ENCODE peak calls at places on chromosome 16, in ten cellular contexts. One of them, this sample, is unnamed. For H3K4me1, the result is how much of the 10 kb centered on the place peaks cover.

GRCh38 chr16:4505356-4506153 is 29.4 kb downstream of the HMOX2 start:
- DNase-seq in Peyer's patch: peak
- DNase-seq in suprapubic skin: no peak
- DNase-seq in IMR-90: no peak
- DNase-seq in ovary: no peak
- DNase-seq in transverse colon: peak
- DNase-seq in adrenal gland: no peak
- DNase-seq in tibial nerve: no peak
- DNase-seq in uterus: no peak
- DNase-seq in A549: no peak
- DNase-seq in this sample: no peak

GRCh38 chr16:2004795-2005517 is 4.7 kb downstream of the ZNF598 start:
- DNase-seq in Peyer's patch: no peak
- DNase-seq in suprapubic skin: no peak
- DNase-seq in IMR-90: no peak
- DNase-seq in ovary: no peak
- DNase-seq in transverse colon: no peak
- DNase-seq in adrenal gland: no peak
- DNase-seq in tibial nerve: no peak
- DNase-seq in uterus: no peak
- DNase-seq in A549: no peak
- DNase-seq in this sample: no peak

GRCh38 chr16:80931985-80932720 is 74.5 kb downstream of the CMC2 start:
- DNase-seq in Peyer's patch: peak
- DNase-seq in suprapubic skin: peak
- DNase-seq in IMR-90: peak
- DNase-seq in ovary: peak
- DNase-seq in transverse colon: peak
- DNase-seq in adrenal gland: peak
- DNase-seq in tibial nerve: peak
- DNase-seq in uterus: peak
- DNase-seq in A549: peak
- DNase-seq in this sample: no peak

GRCh38 chr16:5069854-5070253 is 1.8 kb upstream of the ALG1 start:
- DNase-seq in Peyer's patch: no peak
- DNase-seq in suprapubic skin: no peak
- DNase-seq in IMR-90: no peak
- DNase-seq in ovary: no peak
- DNase-seq in transverse colon: no peak
- DNase-seq in adrenal gland: no peak
- DNase-seq in tibial nerve: no peak
- DNase-seq in uterus: no peak
- DNase-seq in A549: no peak
- DNase-seq in this sample: no peak

GRCh38 chr16:87358696-87359095 is 24.9 kb downstream of the FBXO31 start:
- DNase-seq in Peyer's patch: no peak
- DNase-seq in suprapubic skin: no peak
- DNase-seq in IMR-90: no peak
- DNase-seq in ovary: no peak
- DNase-seq in transverse colon: no peak
- DNase-seq in adrenal gland: no peak
- DNase-seq in tibial nerve: no peak
- DNase-seq in uterus: no peak
- DNase-seq in A549: no peak
- DNase-seq in this sample: no peak

GRCh38 chr16:50462793-50463507 is 85.2 kb upstream of the NKD1 start:
- DNase-seq in Peyer's patch: peak
- DNase-seq in suprapubic skin: peak
- DNase-seq in IMR-90: no peak
- DNase-seq in ovary: no peak
- DNase-seq in transverse colon: no peak
- DNase-seq in adrenal gland: no peak
- DNase-seq in tibial nerve: no peak
- DNase-seq in uterus: no peak
- DNase-seq in A549: no peak
- DNase-seq in this sample: no peak

GRCh38 chr16:15874745-15875314 is 13.6 kb downstream of the CEP20 start:
- DNase-seq in Peyer's patch: peak
- DNase-seq in suprapubic skin: no peak
- DNase-seq in IMR-90: peak
- DNase-seq in ovary: peak
- DNase-seq in transverse colon: peak
- DNase-seq in adrenal gland: peak
- DNase-seq in tibial nerve: peak
- DNase-seq in uterus: peak
- DNase-seq in A549: peak
- DNase-seq in this sample: no peak

GRCh38 chr16:83176802-83177201 is 550.0 kb downstream of the CDH13 start:
- DNase-seq in Peyer's patch: no peak
- DNase-seq in suprapubic skin: no peak
- DNase-seq in IMR-90: no peak
- DNase-seq in ovary: no peak
- DNase-seq in transverse colon: no peak
- DNase-seq in adrenal gland: no peak
- DNase-seq in tibial nerve: no peak
- DNase-seq in uterus: no peak
- DNase-seq in A549: no peak
- DNase-seq in this sample: no peak

GRCh38 chr16:54284319-54284930 is 2.2 kb downstream of the IRX3 start:
- DNase-seq in Peyer's patch: peak
- DNase-seq in suprapubic skin: peak
- DNase-seq in IMR-90: no peak
- DNase-seq in ovary: no peak
- DNase-seq in transverse colon: peak
- DNase-seq in adrenal gland: no peak
- DNase-seq in tibial nerve: no peak
- DNase-seq in uterus: no peak
- DNase-seq in A549: no peak
- DNase-seq in this sample: no peak

GRCh38 chr16:48279199-48279598 is 31.9 kb upstream of the ABCC11 start:
- DNase-seq in Peyer's patch: no peak
- DNase-seq in suprapubic skin: no peak
- DNase-seq in IMR-90: no peak
- DNase-seq in ovary: no peak
- DNase-seq in transverse colon: no peak
- DNase-seq in adrenal gland: no peak
- DNase-seq in tibial nerve: no peak
- DNase-seq in uterus: no peak
- DNase-seq in A549: no peak
- DNase-seq in this sample: no peak

GRCh38 chr16:12637002-12637401 is 166.7 kb downstream of the CPPED1 start:
- DNase-seq in Peyer's patch: peak
- DNase-seq in suprapubic skin: no peak
- DNase-seq in IMR-90: no peak
- DNase-seq in ovary: no peak
- DNase-seq in transverse colon: no peak
- DNase-seq in adrenal gland: no peak
- DNase-seq in tibial nerve: no peak
- DNase-seq in uterus: no peak
- DNase-seq in A549: no peak
- DNase-seq in this sample: no peak

GRCh38 chr16:68844211-68844564 is 857 bp downstream of the TANGO6 start:
- DNase-seq in Peyer's patch: no peak
- DNase-seq in suprapubic skin: no peak
- DNase-seq in IMR-90: no peak
- DNase-seq in ovary: no peak
- DNase-seq in transverse colon: no peak
- DNase-seq in adrenal gland: no peak
- DNase-seq in tibial nerve: no peak
- DNase-seq in uterus: no peak
- DNase-seq in A549: no peak
- DNase-seq in this sample: no peak

GRCh38 chr16:68839831-68840230 is 3.5 kb upstream of the TANGO6 start:
- DNase-seq in Peyer's patch: no peak
- DNase-seq in suprapubic skin: no peak
- DNase-seq in IMR-90: no peak
- DNase-seq in ovary: no peak
- DNase-seq in transverse colon: no peak
- DNase-seq in adrenal gland: no peak
- DNase-seq in tibial nerve: no peak
- DNase-seq in uterus: no peak
- DNase-seq in A549: no peak
- DNase-seq in this sample: no peak

GRCh38 chr16:68848786-68849185 is 5.5 kb downstream of the TANGO6 start:
- DNase-seq in Peyer's patch: no peak
- DNase-seq in suprapubic skin: no peak
- DNase-seq in IMR-90: no peak
- DNase-seq in ovary: no peak
- DNase-seq in transverse colon: no peak
- DNase-seq in adrenal gland: no peak
- DNase-seq in tibial nerve: no peak
- DNase-seq in uterus: no peak
- DNase-seq in A549: no peak
- DNase-seq in this sample: no peak

DNA sequence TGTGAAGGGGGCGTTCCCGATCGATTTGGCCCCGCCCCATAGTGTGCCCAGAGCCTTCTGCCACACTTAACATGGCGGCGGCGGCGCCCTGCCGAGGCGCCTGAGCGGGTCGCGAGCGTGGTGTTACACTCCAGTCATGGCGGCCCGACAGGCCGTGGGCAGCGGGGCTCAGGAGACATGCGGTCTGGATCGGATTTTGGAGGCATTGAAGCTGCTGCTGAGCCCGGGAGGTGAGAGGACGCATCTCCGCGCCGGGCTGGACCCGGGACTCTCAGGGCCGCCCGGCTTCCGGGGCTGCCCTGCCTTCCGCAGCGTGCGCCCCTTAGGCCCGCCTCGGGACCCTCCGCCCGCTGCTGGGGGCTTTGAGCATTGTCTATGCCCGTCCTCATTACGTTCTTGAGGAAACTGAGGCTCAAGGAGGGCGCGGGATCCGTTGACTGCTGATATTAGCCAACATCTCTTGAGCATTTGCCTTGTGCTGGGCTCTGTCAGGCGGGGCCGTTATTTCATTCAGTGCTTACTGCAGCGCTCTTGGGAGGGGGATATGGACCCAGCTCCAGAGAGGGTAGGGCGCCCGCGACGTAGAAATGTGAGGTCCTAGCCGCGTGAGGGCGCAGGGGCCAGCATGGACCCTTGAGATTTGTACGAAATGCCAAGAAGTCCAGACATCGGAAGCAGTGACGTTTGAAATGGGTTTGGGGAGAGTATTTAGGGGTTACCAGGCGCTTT is at the start of gene TANGO6:
- DNase-seq in Peyer's patch: peak
- DNase-seq in suprapubic skin: peak
- DNase-seq in IMR-90: peak
- DNase-seq in ovary: peak
- DNase-seq in transverse colon: peak
- DNase-seq in adrenal gland: peak
- DNase-seq in tibial nerve: peak
- DNase-seq in uterus: peak
- DNase-seq in A549: peak
- DNase-seq in this sample: peak
- TF ChIP-seq POLR2A in Peyer's patch: no peak
- TF ChIP-seq POLR2A in suprapubic skin: no peak
- TF ChIP-seq POLR2A in IMR-90: peak
- TF ChIP-seq POLR2A in ovary: peak
- TF ChIP-seq POLR2A in transverse colon: peak
- TF ChIP-seq POLR2A in adrenal gland: peak
- TF ChIP-seq POLR2A in tibial nerve: peak
- TF ChIP-seq POLR2A in uterus: no peak
- TF ChIP-seq POLR2A in A549: peak
- TF ChIP-seq POLR2A in this sample: no peak

GRCh38 chr16:84808812-84809211 is 11.0 kb upstream of the CRISPLD2 start:
- DNase-seq in Peyer's patch: no peak
- DNase-seq in suprapubic skin: no peak
- DNase-seq in IMR-90: no peak
- DNase-seq in ovary: no peak
- DNase-seq in transverse colon: no peak
- DNase-seq in adrenal gland: no peak
- DNase-seq in tibial nerve: no peak
- DNase-seq in uterus: no peak
- DNase-seq in A549: no peak
- DNase-seq in this sample: no peak
- H3K4me3 ChIP-seq in Peyer's patch: no peak
- H3K4me3 ChIP-seq in suprapubic skin: no peak
- H3K4me3 ChIP-seq in IMR-90: no peak
- H3K4me3 ChIP-seq in ovary: no peak
- H3K4me3 ChIP-seq in transverse colon: no peak
- H3K4me3 ChIP-seq in adrenal gland: no peak
- H3K4me3 ChIP-seq in tibial nerve: no peak
- H3K4me3 ChIP-seq in uterus: no peak
- H3K4me3 ChIP-seq in A549: no peak
- H3K4me3 ChIP-seq in this sample: no peak

GRCh38 chr16:590875-591200 is 972 bp downstream of the RAB40C start:
- DNase-seq in Peyer's patch: no peak
- DNase-seq in suprapubic skin: no peak
- DNase-seq in IMR-90: no peak
- DNase-seq in ovary: no peak
- DNase-seq in transverse colon: no peak
- DNase-seq in adrenal gland: no peak
- DNase-seq in tibial nerve: no peak
- DNase-seq in uterus: no peak
- DNase-seq in A549: no peak
- DNase-seq in this sample: no peak

GRCh38 chr16:589658-590159 is at the start of gene RAB40C:
- DNase-seq in Peyer's patch: peak
- DNase-seq in suprapubic skin: peak
- DNase-seq in IMR-90: peak
- DNase-seq in ovary: peak
- DNase-seq in transverse colon: peak
- DNase-seq in adrenal gland: peak
- DNase-seq in tibial nerve: peak
- DNase-seq in uterus: peak
- DNase-seq in A549: peak
- DNase-seq in this sample: peak

GRCh38 chr16:588889-589657 is 793 bp upstream of the RAB40C start:
- DNase-seq in Peyer's patch: peak
- DNase-seq in suprapubic skin: peak
- DNase-seq in IMR-90: peak
- DNase-seq in ovary: peak
- DNase-seq in transverse colon: peak
- DNase-seq in adrenal gland: peak
- DNase-seq in tibial nerve: peak
- DNase-seq in uterus: peak
- DNase-seq in A549: peak
- DNase-seq in this sample: peak

GRCh38 chr16:591892-592517 is 2.1 kb downstream of the RAB40C start:
- DNase-seq in Peyer's patch: no peak
- DNase-seq in suprapubic skin: no peak
- DNase-seq in IMR-90: no peak
- DNase-seq in ovary: no peak
- DNase-seq in transverse colon: no peak
- DNase-seq in adrenal gland: no peak
- DNase-seq in tibial nerve: no peak
- DNase-seq in uterus: no peak
- DNase-seq in A549: no peak
- DNase-seq in this sample: no peak

GRCh38 chr16:590165-590874 is 454 bp downstream of the RAB40C start:
- DNase-seq in Peyer's patch: no peak
- DNase-seq in suprapubic skin: peak
- DNase-seq in IMR-90: peak
- DNase-seq in ovary: peak
- DNase-seq in transverse colon: no peak
- DNase-seq in adrenal gland: peak
- DNase-seq in tibial nerve: peak
- DNase-seq in uterus: no peak
- DNase-seq in A549: no peak
- DNase-seq in this sample: no peak
- H3K4me1 ChIP-seq in Peyer's patch: under half
- H3K4me1 ChIP-seq in suprapubic skin: half or more
- H3K4me1 ChIP-seq in IMR-90: under half
- H3K4me1 ChIP-seq in ovary: under half
- H3K4me1 ChIP-seq in transverse colon: under half
- H3K4me1 ChIP-seq in adrenal gland: under half
- H3K4me1 ChIP-seq in tibial nerve: under half
- H3K4me1 ChIP-seq in uterus: under half
- H3K4me1 ChIP-seq in A549: under half
- H3K4me1 ChIP-seq in this sample: half or more

GRCh38 chr16:74991593-74992403 is 6.9 kb upstream of the WDR59 start:
- DNase-seq in Peyer's patch: peak
- DNase-seq in suprapubic skin: no peak
- DNase-seq in IMR-90: no peak
- DNase-seq in ovary: no peak
- DNase-seq in transverse colon: no peak
- DNase-seq in adrenal gland: peak
- DNase-seq in tibial nerve: no peak
- DNase-seq in uterus: no peak
- DNase-seq in A549: no peak
- DNase-seq in this sample: no peak
- TF ChIP-seq POLR2A in Peyer's patch: no peak
- TF ChIP-seq POLR2A in suprapubic skin: no peak
- TF ChIP-seq POLR2A in IMR-90: no peak
- TF ChIP-seq POLR2A in ovary: no peak
- TF ChIP-seq POLR2A in transverse colon: no peak
- TF ChIP-seq POLR2A in adrenal gland: no peak
- TF ChIP-seq POLR2A in tibial nerve: no peak
- TF ChIP-seq POLR2A in uterus: no peak
- TF ChIP-seq POLR2A in A549: no peak
- TF ChIP-seq POLR2A in this sample: no peak